ENCODE peak calls at places on chromosomes 16 and 17, in seven cellular contexts. M is stimulated activated CD8-positive, alpha-beta memory T cell treated with anti-CD3 and anti-CD28 coated beads, Interleukin-4, amount 100 ng/mL, for 24 hours; F is HEK293T; K is mucosa of gallbladder; D is body of pancreas; B is NCI-H1694 treated with DMSO at 0.1 percent for 48 hours; P is NCI-H1436. N is an unnamed sample.
A peak's percentile ranks its signal among the peaks of the same experiment; 100 is the strongest.

GRCh38 chr17:81164464-81165245 is 652 bp upstream of the PVALEF start:
- DNase-seq in M (no peak), F (no peak), K (no peak), D (peak; percentile 70), B (peak; percentile 69), P (no peak), N (peak; percentile 53)

GRCh38 chr17:64773836-64774761 is 112.0 kb upstream of the SMURF2 start:
- DNase-seq in M (no peak), F (peak; percentile 82), K (peak; percentile 68), D (no peak), B (no peak), P (peak; percentile 84), N (peak; percentile 85)

GRCh38 chr16:1026057-1026783 is 44.6 kb downstream of the SOX8 start:
- DNase-seq in M (no peak), F (no peak), K (no peak), D (no peak), B (no peak), P (no peak), N (no peak)

GRCh38 chr16:23948949-23949392 is 113.2 kb downstream of the PRKCB start:
- DNase-seq in M (no peak), F (no peak), K (peak; percentile 42), D (no peak), B (no peak), P (no peak), N (peak; percentile 27)

GRCh38 chr16:85798901-85799496 is 345 bp downstream of the EMC8 start:
- DNase-seq in M (peak; percentile 11), F (peak; percentile 55), K (peak; percentile 15), D (peak; percentile 32), B (no peak), P (peak; percentile 11), N (no peak)

GRCh38 chr17:79799174-79799537 is 2.3 kb upstream of the CBX8 start:
- DNase-seq in M (no peak), F (no peak), K (no peak), D (no peak), B (no peak), P (no peak), N (no peak)

GRCh38 chr17:69325518-69326301 is 1.2 kb downstream of the ABCA5 start:
- DNase-seq in M (no peak), F (no peak), K (no peak), D (peak; percentile 26), B (peak; percentile 47), P (no peak), N (no peak)

GRCh38 chr17:76131061-76131691 is 9.9 kb downstream of the FOXJ1 start:
- DNase-seq in M (no peak), F (no peak), K (no peak), D (no peak), B (no peak), P (no peak), N (no peak)

GRCh38 chr16:1210461-1210860 is 14.6 kb downstream of the TPSG1 start:
- DNase-seq in M (no peak), F (no peak), K (no peak), D (no peak), B (no peak), P (no peak), N (no peak)

GRCh38 chr17:65537845-65538678 is 23.4 kb downstream of the AXIN2 start:
- DNase-seq in M (no peak), F (no peak), K (no peak), D (no peak), B (no peak), P (no peak), N (no peak)

GRCh38 chr16:51134269-51134812 is 16.7 kb downstream of the SALL1 start:
- DNase-seq in M (no peak), F (no peak), K (no peak), D (no peak), B (no peak), P (no peak), N (no peak)

GRCh38 chr16:81366316-81366932 is 51.7 kb downstream of the GAN start:
- DNase-seq in M (no peak), F (peak; percentile 52), K (no peak), D (no peak), B (peak; percentile 34), P (peak; percentile 34), N (no peak)

GRCh38 chr16:47197536-47198179 is 53.9 kb upstream of the NETO2 start:
- DNase-seq in M (no peak), F (no peak), K (no peak), D (no peak), B (no peak), P (no peak), N (no peak)

GRCh38 chr17:12402963-12403622 is 262.6 kb upstream of the MYOCD start:
- DNase-seq in M (no peak), F (no peak), K (no peak), D (no peak), B (no peak), P (no peak), N (no peak)

GRCh38 chr17:68398731-68399637 is 58.3 kb downstream of the WIPI1 start:
- DNase-seq in M (no peak), F (peak; percentile 88), K (peak; percentile 53), D (peak; percentile 61), B (no peak), P (no peak), N (peak; percentile 60)

GRCh38 chr17:71032746-71033273 is 863.5 kb downstream of the KCNJ2 start:
- DNase-seq in M (no peak), F (peak; percentile 43), K (no peak), D (no peak), B (no peak), P (peak; percentile 66), N (no peak)

GRCh38 chr17:67559381-67559966 is 158.3 kb upstream of the NOL11 start:
- DNase-seq in M (no peak), F (no peak), K (no peak), D (no peak), B (no peak), P (no peak), N (no peak)

GRCh38 chr16:29821663-29822115 is 1.4 kb downstream of the MVP start:
- DNase-seq in M (no peak), F (no peak), K (no peak), D (no peak), B (no peak), P (no peak), N (peak; percentile 40)

GRCh38 chr17:82129095-82129494 is 31.1 kb upstream of the FASN start:
- DNase-seq in M (no peak), F (no peak), K (no peak), D (no peak), B (no peak), P (no peak), N (no peak)

GRCh38 chr16:81604960-81605383 is 160.4 kb downstream of the CMIP start:
- DNase-seq in M (no peak), F (no peak), K (no peak), D (no peak), B (no peak), P (no peak), N (peak; percentile 49)

GRCh38 chr17:42537156-42537805 is 1.2 kb downstream of the NAGLU start:
- DNase-seq in M (no peak), F (no peak), K (no peak), D (no peak), B (no peak), P (no peak), N (no peak)

GRCh38 chr16:81623365-81624102 is 155.6 kb upstream of the PLCG2 start:
- DNase-seq in M (peak; percentile 27), F (no peak), K (peak; percentile 56), D (peak; percentile 51), B (peak; percentile 61), P (peak; percentile 76), N (peak; percentile 57)

GRCh38 chr16:8950580-8951077 is 13.1 kb downstream of the USP7 start:
- DNase-seq in M (no peak), F (no peak), K (no peak), D (no peak), B (no peak), P (no peak), N (no peak)

GRCh38 chr17:5362162-5362811 is 57.2 kb downstream of the NUP88 start:
- DNase-seq in M (no peak), F (no peak), K (no peak), D (no peak), B (no peak), P (no peak), N (no peak)

GRCh38 chr16:73572135-73572534 is 524.2 kb upstream of the ZFHX3 start:
- DNase-seq in M (no peak), F (no peak), K (peak; percentile 33), D (peak; percentile 48), B (no peak), P (no peak), N (peak; percentile 58)

GRCh38 chr16:70706948-70707465 is 21.2 kb upstream of the MTSS2 start:
- DNase-seq in M (no peak), F (no peak), K (no peak), D (no peak), B (no peak), P (no peak), N (no peak)

GRCh38 chr16:85210423-85211169 is 98.3 kb upstream of the CIBAR2 start:
- DNase-seq in M (no peak), F (no peak), K (no peak), D (no peak), B (no peak), P (no peak), N (no peak)

GRCh38 chr17:82095777-82096708 is 2.0 kb downstream of the FASN start:
- DNase-seq in M (no peak), F (no peak), K (no peak), D (no peak), B (peak; percentile 51), P (no peak), N (no peak)

GRCh38 chr17:57672205-57672632 is 72.9 kb downstream of the CCDC182 start:
- DNase-seq in M (no peak), F (no peak), K (peak; percentile 10), D (no peak), B (no peak), P (no peak), N (no peak)

GRCh38 chr17:62722625-62723024 is 85.5 kb downstream of the MARCHF10 start:
- DNase-seq in M (no peak), F (no peak), K (no peak), D (no peak), B (no peak), P (no peak), N (no peak)